ENCODE peak calls at places on chromosomes 1 and 21, in five cellular contexts. R, N, M, X and G are unnamed samples.

GRCh38 chr1:53062731-53063591 is 948 bp downstream of the PODN start:
- DNase-seq in X (no peak), M (no peak), N (no peak), R (no peak), G (no peak)

GRCh38 chr1:247924868-247925267 is at the start of gene OR2AJ1:
- DNase-seq in X (no peak), R (no peak), M (no peak), N (no peak), G (no peak)

GRCh38 chr1:223492044-223492443 is 98.8 kb downstream of the CCDC185 start:
- DNase-seq in X (no peak), R (no peak), N (no peak), M (no peak), G (no peak)

GRCh38 chr1:66929289-66929688 is 4.5 kb downstream of the MIER1 start:
- DNase-seq in N (no peak), R (no peak), X (no peak), M (no peak), G (no peak)

GRCh38 chr1:211557894-211558625 is 20.9 kb downstream of the SLC30A1 start:
- DNase-seq in R (no peak), N (no peak), X (no peak), M (no peak), G (no peak)

GRCh38 chr1:210558302-210558701 is 229.6 kb downstream of the HHAT start:
- DNase-seq in R (no peak), M (no peak), X (no peak), N (peak), G (peak)

GRCh38 chr21:46071082-46071481 is 26.8 kb upstream of the COL6A2 start:
- DNase-seq in R (no peak), M (no peak), X (no peak), N (no peak), G (no peak)

GRCh38 chr21:16305686-16306085 is 575.9 kb downstream of the USP25 start:
- DNase-seq in M (peak), R (no peak), N (no peak), X (no peak), G (peak)

GRCh38 chr21:28723666-28724065 is 269.0 kb downstream of the LTN1 start:
- DNase-seq in M (no peak), X (no peak), N (no peak), R (no peak), G (no peak)

GRCh38 chr1:27007909-27008582 is 4.6 kb downstream of the TENT5B start:
- DNase-seq in N (no peak), X (no peak), R (no peak), M (peak), G (no peak)

GRCh38 chr1:48882020-48882419 is 105.3 kb upstream of the BEND5 start:
- DNase-seq in X (no peak), N (no peak), M (no peak), R (no peak), G (no peak)

GRCh38 chr1:245272676-245273075 is 117.9 kb downstream of the KIF26B start:
- DNase-seq in M (no peak), N (no peak), X (no peak), R (no peak), G (no peak)

GRCh38 chr1:110615548-110616130 is 9.5 kb upstream of the KCNA2 start:
- DNase-seq in N (peak), X (peak), M (peak), R (peak), G (peak)

GRCh38 chr1:153880962-153881361 is 41.8 kb downstream of the GATAD2B start:
- DNase-seq in N (peak), R (peak), X (peak), M (no peak), G (peak)

GRCh38 chr1:224180783-224181452 is 2.1 kb upstream of the DEGS1 start:
- DNase-seq in M (no peak), R (no peak), N (no peak), X (no peak), G (no peak)

GRCh38 chr1:166953486-166953885 is 21.9 kb downstream of the ILDR2 start:
- DNase-seq in R (no peak), N (no peak), M (no peak), X (no peak), G (no peak)

GRCh38 chr1:78440381-78440793 is 50.4 kb upstream of the PTGFR start:
- DNase-seq in X (no peak), N (no peak), R (no peak), M (no peak), G (no peak)

GRCh38 chr1:172431721-172432192 is 11.3 kb downstream of the C1orf105 start:
- DNase-seq in M (peak), R (peak), X (no peak), N (no peak), G (peak)

GRCh38 chr21:43192501-43193081 is 23.8 kb downstream of the CRYAA start:
- DNase-seq in R (no peak), X (no peak), N (no peak), M (no peak), G (no peak)

GRCh38 chr1:243455760-243456651 is 200.2 kb downstream of the SDCCAG8 start:
- DNase-seq in N (no peak), X (no peak), M (no peak), R (no peak), G (no peak)

GRCh38 chr1:97332716-97333115 is 588.1 kb downstream of the DPYD start:
- DNase-seq in M (no peak), X (no peak), R (no peak), N (no peak), G (no peak)

GRCh38 chr21:35179990-35180557 is 131.0 kb upstream of the RUNX1 start:
- DNase-seq in M (no peak), R (no peak), X (peak), N (no peak), G (no peak)

GRCh38 chr1:108079550-108079949 is 114.6 kb upstream of the VAV3 start:
- DNase-seq in R (peak), M (peak), X (no peak), N (no peak), G (no peak)

GRCh38 chr1:186735463-186735862 is 55.2 kb upstream of the PTGS2 start:
- DNase-seq in N (no peak), X (no peak), R (no peak), M (no peak), G (no peak)

GRCh38 chr1:236502972-236503639 is 20.7 kb upstream of the LGALS8 start:
- DNase-seq in R (peak), X (peak), M (peak), N (no peak), G (peak)

GRCh38 chr1:70169018-70169839 is 36.1 kb downstream of the LRRC40 start:
- DNase-seq in N (no peak), X (no peak), M (peak), R (no peak), G (no peak)

GRCh38 chr21:45404726-45405270 is at the start of gene COL18A1:
- DNase-seq in M (peak), X (peak), N (peak), R (peak), G (peak)

GRCh38 chr1:192474080-192474683 is 101.4 kb upstream of the RGS1 start:
- DNase-seq in R (peak), M (peak), X (peak), N (peak), G (peak)

GRCh38 chr1:51656374-51656773 is 39.5 kb downstream of the OSBPL9 start:
- DNase-seq in M (no peak), N (no peak), R (no peak), X (no peak), G (no peak)

GRCh38 chr1:29197590-29197924 is 15.9 kb upstream of the SRSF4 start:
- DNase-seq in X (no peak), N (peak), R (peak), M (peak), G (peak)

GRCh38 chr1:40593449-40594186 is 62.2 kb downstream of the ZNF684 start:
- DNase-seq in X (no peak), R (no peak), N (no peak), M (no peak), G (no peak)

GRCh38 chr1:216793303-216793702 is 70.1 kb upstream of the ESRRG start:
- DNase-seq in R (no peak), X (no peak), M (peak), N (no peak), G (no peak)

GRCh38 chr21:43306911-43307676 is 119.8 kb downstream of the SIK1 start:
- DNase-seq in R (no peak), X (peak), N (no peak), M (no peak), G (peak)

GRCh38 chr1:40478276-40478675 is 1.2 kb downstream of the ZFP69 start:
- DNase-seq in R (no peak), N (no peak), X (no peak), M (no peak), G (no peak)

GRCh38 chr1:9204156-9204720 is 30.3 kb upstream of the H6PD start:
- DNase-seq in R (no peak), N (no peak), X (no peak), M (no peak), G (no peak)

GRCh38 chr1:2985121-2985561 is 36.1 kb upstream of the ACTRT2 start:
- DNase-seq in N (no peak), R (no peak), M (peak), X (no peak), G (no peak)

GRCh38 chr21:41361786-41362604 is at the start of gene MX2:
- DNase-seq in N (no peak), M (no peak), X (no peak), R (peak), G (no peak)